ENCODE peak calls at places on chromosomes 12 and 14, in ten cellular contexts. R is G401; K is NCI-H1105 treated with DMSO at 0.1 percent for 48 hours; H is DMS153; F is T follicular helper cell; Q is MV-4-11; B is H4; Y is HFF-Myc; N is stimulated activated CD4-positive, alpha-beta T cell treated with anti-CD3 and anti-CD28 coated beads, Interleukin-2, amount 100 ng/mL, for 24 hours; V is left cardiac atrium. I is an unnamed sample.

GRCh38 chr12:51118706-51119105 is 35.3 kb upstream of the CSRNP2 start:
- DNase-seq in R (no peak), K (no peak), H (no peak), F (no peak), Q (no peak), B (peak; percentile 4), Y (no peak), N (no peak), V (no peak), I (no peak)

GRCh38 chr12:97046901-97047300 is 139.8 kb downstream of the NEDD1 start:
- DNase-seq in R (peak; percentile 74), K (no peak), H (no peak), F (no peak), Q (no peak), B (no peak), Y (no peak), N (no peak), V (no peak), I (no peak)

GRCh38 chr12:105409881-105410471 is 79.5 kb downstream of the C12orf75 start:
- DNase-seq in R (no peak), K (peak; percentile 98), H (peak; percentile 98), F (no peak), Q (no peak), B (peak; percentile 63), Y (no peak), N (no peak), V (peak; percentile 81), I (no peak)

GRCh38 chr12:119366007-119366406 is 31.5 kb downstream of the CCDC60 start:
- DNase-seq in R (no peak), K (no peak), H (no peak), F (no peak), Q (no peak), B (no peak), Y (no peak), N (no peak), V (no peak), I (no peak)

GRCh38 chr12:75818863-75819262 is 212.7 kb downstream of the PHLDA1 start:
- DNase-seq in R (no peak), K (no peak), H (no peak), F (no peak), Q (peak; percentile 36), B (no peak), Y (no peak), N (no peak), V (no peak), I (no peak)

GRCh38 chr14:64997108-64997794 is 10.6 kb downstream of the FNTB start:
- DNase-seq in R (no peak), K (no peak), H (no peak), F (no peak), Q (peak; percentile 17), B (no peak), Y (no peak), N (no peak), V (no peak), I (peak; percentile 83)

GRCh38 chr12:131242741-131243496 is 289.2 kb downstream of the ADGRD1 start:
- DNase-seq in R (peak; percentile 8), K (peak; percentile 75), H (peak; percentile 32), F (no peak), Q (peak; percentile 73), B (no peak), Y (no peak), N (no peak), V (no peak), I (no peak)

GRCh38 chr12:110002691-110003515 is 3.7 kb downstream of the ANKRD13A start:
- DNase-seq in R (no peak), K (no peak), H (no peak), F (no peak), Q (no peak), B (no peak), Y (peak; percentile 20), N (no peak), V (no peak), I (no peak)

GRCh38 chr12:109728921-109729836 is 15.6 kb downstream of the FAM222A start:
- DNase-seq in R (no peak), K (peak; percentile 89), H (no peak), F (no peak), Q (no peak), B (no peak), Y (no peak), N (no peak), V (peak; percentile 7), I (no peak)

GRCh38 chr12:88035271-88035906 is 6.2 kb upstream of the C12orf50 start:
- DNase-seq in R (peak; percentile 93), K (peak; percentile 81), H (peak; percentile 66), F (peak; percentile 79), Q (peak; percentile 77), B (peak; percentile 75), Y (peak; percentile 45), N (peak; percentile 88), V (peak; percentile 95), I (peak; percentile 90)

GRCh38 chr12:45220961-45221360 is 5.1 kb downstream of the ANO6 start:
- DNase-seq in R (no peak), K (no peak), H (no peak), F (no peak), Q (no peak), B (no peak), Y (no peak), N (no peak), V (no peak), I (no peak)

GRCh38 chr12:124140889-124141550 is 153.9 kb upstream of the RFLNA start:
- DNase-seq in R (no peak), K (no peak), H (no peak), F (no peak), Q (no peak), B (no peak), Y (no peak), N (no peak), V (no peak), I (no peak)

GRCh38 chr12:123867141-123867540 is 105.0 kb downstream of the DNAH10 start:
- DNase-seq in R (no peak), K (no peak), H (no peak), F (no peak), Q (no peak), B (no peak), Y (no peak), N (no peak), V (no peak), I (no peak)

I was measured in pons.